ENCODE peak calls at places on chromosomes 11 and 22, in seven cellular contexts. E is GOT3; H is effector memory CD8-positive, alpha-beta T cell; Z is KBM-7; W is NCI-H2029; N is midbrain; Q is stimulated activated CD4-positive, alpha-beta T cell treated with anti-CD3 and anti-CD28 coated beads, Interleukin-4, amount 100 ng/mL, for 48 hours. K is an unnamed sample.

GRCh38 chr22:37043828-37044538 is 7.6 kb upstream of the KCTD17 start:
- DNase-seq in E (no peak), H (peak), Z (peak), W (peak), N (no peak), Q (peak), K (no peak)

GRCh38 chr11:131767421-131767820 is 397.0 kb downstream of the NTM start:
- DNase-seq in E (no peak), H (no peak), Z (no peak), W (no peak), N (no peak), Q (no peak), K (no peak)

GRCh38 chr11:827146-827860 is 416 bp upstream of the CRACR2B start:
- DNase-seq in E (no peak), H (no peak), Z (no peak), W (no peak), N (no peak), Q (no peak), K (no peak)

GRCh38 chr11:11552688-11553087 is 69.1 kb downstream of the GALNT18 start:
- DNase-seq in E (no peak), H (no peak), Z (no peak), W (no peak), N (no peak), Q (no peak), K (no peak)

GRCh38 chr11:57482782-57483569 is 22.6 kb downstream of the RTN4RL2 start:
- DNase-seq in E (no peak), H (peak), Z (no peak), W (peak), N (no peak), Q (peak), K (no peak)

GRCh38 chr22:46914481-46914880 is 152.0 kb downstream of the TBC1D22A start:
- DNase-seq in E (no peak), H (no peak), Z (no peak), W (no peak), N (no peak), Q (no peak), K (no peak)

GRCh38 chr11:131581006-131581405 is 210.6 kb downstream of the NTM start:
- DNase-seq in E (no peak), H (no peak), Z (no peak), W (no peak), N (no peak), Q (no peak), K (no peak)

GRCh38 chr22:49667236-49667635 is 160.4 kb downstream of the BRD1 start:
- DNase-seq in E (no peak), H (no peak), Z (no peak), W (no peak), N (no peak), Q (no peak), K (no peak)

GRCh38 chr11:6622261-6623171 is 3.3 kb upstream of the TPP1 start:
- DNase-seq in E (no peak), H (no peak), Z (no peak), W (no peak), N (no peak), Q (no peak), K (no peak)

GRCh38 chr22:37804886-37805857 is 2.6 kb upstream of the GCAT start:
- DNase-seq in E (no peak), H (peak), Z (no peak), W (peak), N (peak), Q (peak), K (no peak)

GRCh38 chr11:118536726-118537125 is 5.7 kb downstream of the TMEM25 start:
- DNase-seq in E (no peak), H (no peak), Z (no peak), W (no peak), N (no peak), Q (no peak), K (no peak)

GRCh38 chr11:121892131-121892681 is 223.8 kb downstream of the BLID start:
- DNase-seq in E (no peak), H (no peak), Z (no peak), W (no peak), N (no peak), Q (no peak), K (peak)

GRCh38 chr11:61477734-61478148 is 30.8 kb upstream of the LRRC10B start:
- DNase-seq in E (no peak), H (peak), Z (peak), W (peak), N (peak), Q (peak), K (no peak)